ENCODE peak calls at places on chromosomes 2 and 18, in eight cellular contexts. One of them, this sample, is unnamed.

GRCh38 chr2:110149330-110150220 is 34.0 kb upstream of the MALL start:
- DNase-seq in CD4-positive, alpha-beta T cell: no peak
- DNase-seq in lung microvascular endothelial cell: peak
- DNase-seq in stimulated activated CD8-positive, alpha-beta memory T cell treated with anti-CD3 and anti-CD28 coated beads, Interleukin-7, amount 100 ng/mL, for 4 hours: no peak
- DNase-seq in HuH-7.5: no peak
- DNase-seq in stimulated activated CD4-positive, alpha-beta T cell treated with anti-CD3 and anti-CD28 coated beads, Interleukin-2, amount 100 ng/mL, for 48 hours: no peak
- DNase-seq in retina: no peak
- DNase-seq in fibroblast of lung: peak
- DNase-seq in this sample: no peak

GRCh38 chr2:39693275-39693674 is 27.6 kb downstream of the TMEM178A start:
- DNase-seq in stimulated activated CD4-positive, alpha-beta T cell treated with anti-CD3 and anti-CD28 coated beads, Interleukin-2, amount 100 ng/mL, for 48 hours: no peak
- DNase-seq in retina: no peak
- DNase-seq in lung microvascular endothelial cell: no peak
- DNase-seq in HuH-7.5: no peak
- DNase-seq in CD4-positive, alpha-beta T cell: no peak
- DNase-seq in stimulated activated CD8-positive, alpha-beta memory T cell treated with anti-CD3 and anti-CD28 coated beads, Interleukin-7, amount 100 ng/mL, for 4 hours: no peak
- DNase-seq in fibroblast of lung: no peak
- DNase-seq in this sample: peak

GRCh38 chr2:20291106-20291564 is 59.5 kb downstream of the PUM2 start:
- DNase-seq in stimulated activated CD8-positive, alpha-beta memory T cell treated with anti-CD3 and anti-CD28 coated beads, Interleukin-7, amount 100 ng/mL, for 4 hours: no peak
- DNase-seq in fibroblast of lung: peak
- DNase-seq in lung microvascular endothelial cell: peak
- DNase-seq in CD4-positive, alpha-beta T cell: no peak
- DNase-seq in HuH-7.5: peak
- DNase-seq in stimulated activated CD4-positive, alpha-beta T cell treated with anti-CD3 and anti-CD28 coated beads, Interleukin-2, amount 100 ng/mL, for 48 hours: no peak
- DNase-seq in retina: peak
- DNase-seq in this sample: peak

GRCh38 chr2:36074008-36074407 is 281.6 kb upstream of the CRIM1 start:
- DNase-seq in HuH-7.5: no peak
- DNase-seq in stimulated activated CD4-positive, alpha-beta T cell treated with anti-CD3 and anti-CD28 coated beads, Interleukin-2, amount 100 ng/mL, for 48 hours: no peak
- DNase-seq in stimulated activated CD8-positive, alpha-beta memory T cell treated with anti-CD3 and anti-CD28 coated beads, Interleukin-7, amount 100 ng/mL, for 4 hours: no peak
- DNase-seq in retina: no peak
- DNase-seq in CD4-positive, alpha-beta T cell: no peak
- DNase-seq in fibroblast of lung: no peak
- DNase-seq in lung microvascular endothelial cell: no peak
- DNase-seq in this sample: no peak

GRCh38 chr2:176114930-176115625 is 1.5 kb upstream of the HOXD10 start:
- DNase-seq in CD4-positive, alpha-beta T cell: no peak
- DNase-seq in retina: no peak
- DNase-seq in fibroblast of lung: no peak
- DNase-seq in lung microvascular endothelial cell: no peak
- DNase-seq in stimulated activated CD4-positive, alpha-beta T cell treated with anti-CD3 and anti-CD28 coated beads, Interleukin-2, amount 100 ng/mL, for 48 hours: no peak
- DNase-seq in HuH-7.5: no peak
- DNase-seq in stimulated activated CD8-positive, alpha-beta memory T cell treated with anti-CD3 and anti-CD28 coated beads, Interleukin-7, amount 100 ng/mL, for 4 hours: no peak
- DNase-seq in this sample: no peak

GRCh38 chr18:9612215-9612830 is 2.0 kb downstream of the PPP4R1 start:
- DNase-seq in lung microvascular endothelial cell: peak
- DNase-seq in stimulated activated CD4-positive, alpha-beta T cell treated with anti-CD3 and anti-CD28 coated beads, Interleukin-2, amount 100 ng/mL, for 48 hours: no peak
- DNase-seq in stimulated activated CD8-positive, alpha-beta memory T cell treated with anti-CD3 and anti-CD28 coated beads, Interleukin-7, amount 100 ng/mL, for 4 hours: no peak
- DNase-seq in retina: peak
- DNase-seq in fibroblast of lung: peak
- DNase-seq in HuH-7.5: peak
- DNase-seq in CD4-positive, alpha-beta T cell: peak
- DNase-seq in this sample: peak

GRCh38 chr2:175030380-175031271 is 25.4 kb upstream of the CHN1 start:
- DNase-seq in lung microvascular endothelial cell: peak
- DNase-seq in CD4-positive, alpha-beta T cell: no peak
- DNase-seq in retina: peak
- DNase-seq in stimulated activated CD4-positive, alpha-beta T cell treated with anti-CD3 and anti-CD28 coated beads, Interleukin-2, amount 100 ng/mL, for 48 hours: no peak
- DNase-seq in stimulated activated CD8-positive, alpha-beta memory T cell treated with anti-CD3 and anti-CD28 coated beads, Interleukin-7, amount 100 ng/mL, for 4 hours: no peak
- DNase-seq in HuH-7.5: no peak
- DNase-seq in fibroblast of lung: peak
- DNase-seq in this sample: no peak

GRCh38 chr2:136135462-136135861 is 17.5 kb upstream of the CXCR4 start:
- DNase-seq in retina: no peak
- DNase-seq in fibroblast of lung: no peak
- DNase-seq in HuH-7.5: no peak
- DNase-seq in lung microvascular endothelial cell: no peak
- DNase-seq in stimulated activated CD4-positive, alpha-beta T cell treated with anti-CD3 and anti-CD28 coated beads, Interleukin-2, amount 100 ng/mL, for 48 hours: no peak
- DNase-seq in CD4-positive, alpha-beta T cell: no peak
- DNase-seq in stimulated activated CD8-positive, alpha-beta memory T cell treated with anti-CD3 and anti-CD28 coated beads, Interleukin-7, amount 100 ng/mL, for 4 hours: no peak
- DNase-seq in this sample: no peak

GRCh38 chr2:69789762-69790600 is 39.5 kb upstream of the GMCL1 start:
- DNase-seq in retina: peak
- DNase-seq in HuH-7.5: no peak
- DNase-seq in lung microvascular endothelial cell: no peak
- DNase-seq in fibroblast of lung: peak
- DNase-seq in stimulated activated CD4-positive, alpha-beta T cell treated with anti-CD3 and anti-CD28 coated beads, Interleukin-2, amount 100 ng/mL, for 48 hours: no peak
- DNase-seq in CD4-positive, alpha-beta T cell: no peak
- DNase-seq in stimulated activated CD8-positive, alpha-beta memory T cell treated with anti-CD3 and anti-CD28 coated beads, Interleukin-7, amount 100 ng/mL, for 4 hours: no peak
- DNase-seq in this sample: peak

GRCh38 chr2:235049719-235050118 is 97.9 kb downstream of the SH3BP4 start:
- DNase-seq in HuH-7.5: no peak
- DNase-seq in retina: no peak
- DNase-seq in lung microvascular endothelial cell: no peak
- DNase-seq in stimulated activated CD4-positive, alpha-beta T cell treated with anti-CD3 and anti-CD28 coated beads, Interleukin-2, amount 100 ng/mL, for 48 hours: no peak
- DNase-seq in stimulated activated CD8-positive, alpha-beta memory T cell treated with anti-CD3 and anti-CD28 coated beads, Interleukin-7, amount 100 ng/mL, for 4 hours: no peak
- DNase-seq in fibroblast of lung: no peak
- DNase-seq in CD4-positive, alpha-beta T cell: no peak
- DNase-seq in this sample: no peak